ENCODE peak calls at places on chromosomes 5 and 9, in ten cellular contexts. Y, G, A, T, R, U, D, C, M and L are unnamed samples.

GRCh38 chr9:22008662-22009562 is at the start of gene CDKN2B:
- DNase-seq in Y (peak; percentile 97), G (peak; percentile 97), A (peak; percentile 94), T (peak; percentile 95), R (peak; percentile 95), U (peak; percentile 98), D (peak; percentile 72), C (peak; percentile 90), M (peak; percentile 96), L (peak; percentile 27)

GRCh38 chr9:75378036-75378435 is 289.7 kb downstream of the OSTF1 start:
- DNase-seq in Y (peak; percentile 68), G (peak; percentile 79), A (peak; percentile 42), T (peak; percentile 64), R (no peak), U (no peak), D (peak; percentile 28), C (no peak), M (no peak), L (no peak)

GRCh38 chr5:1152771-1153282 is 41.0 kb upstream of the SLC12A7 start:
- DNase-seq in Y (no peak), G (no peak), A (no peak), T (no peak), R (no peak), U (peak; percentile 38), D (no peak), C (no peak), M (no peak), L (no peak)

GRCh38 chr5:67106626-67107342 is 89.8 kb downstream of the CD180 start:
- DNase-seq in Y (no peak), G (no peak), A (no peak), T (no peak), R (no peak), U (no peak), D (no peak), C (no peak), M (no peak), L (no peak)

GRCh38 chr5:96220610-96221390 is 212.2 kb downstream of the PCSK1 start:
- DNase-seq in Y (peak; percentile 80), G (no peak), A (peak; percentile 90), T (no peak), R (no peak), U (no peak), D (no peak), C (no peak), M (no peak), L (no peak)

GRCh38 chr9:132546148-132547051 is 36.0 kb upstream of the BARHL1 start:
- DNase-seq in Y (peak; percentile 9), G (peak; percentile 60), A (peak; percentile 26), T (peak; percentile 29), R (peak; percentile 68), U (peak; percentile 75), D (no peak), C (no peak), M (no peak), L (no peak)

GRCh38 chr9:13002740-13003139 is 227.9 kb downstream of the LURAP1L start:
- DNase-seq in Y (no peak), G (no peak), A (no peak), T (no peak), R (no peak), U (no peak), D (no peak), C (no peak), M (no peak), L (no peak)

GRCh38 chr5:179227578-179228311 is 117.5 kb downstream of the ADAMTS2 start:
- DNase-seq in Y (no peak), G (no peak), A (peak; percentile 23), T (no peak), R (no peak), U (no peak), D (no peak), C (no peak), M (no peak), L (no peak)

GRCh38 chr5:87081511-87082372 is 185.9 kb upstream of the RASA1 start:
- DNase-seq in Y (no peak), G (no peak), A (no peak), T (no peak), R (no peak), U (no peak), D (no peak), C (peak; percentile 18), M (no peak), L (no peak)

GRCh38 chr5:10503997-10504761 is 59.7 kb upstream of the ANKRD33B start:
- DNase-seq in Y (no peak), G (no peak), A (no peak), T (no peak), R (no peak), U (no peak), D (no peak), C (no peak), M (no peak), L (no peak)

GRCh38 chr9:110283736-110284135 is 27.4 kb upstream of the TXN start:
- DNase-seq in Y (no peak), G (no peak), A (peak; percentile 19), T (no peak), R (no peak), U (no peak), D (no peak), C (no peak), M (no peak), L (no peak)

GRCh38 chr5:96861044-96861443 is 15.3 kb upstream of the ERAP2 start:
- DNase-seq in Y (no peak), G (no peak), A (no peak), T (no peak), R (peak; percentile 36), U (peak; percentile 22), D (no peak), C (no peak), M (no peak), L (no peak)

GRCh38 chr5:172910828-172911627 is 48.2 kb upstream of the RPL26L1 start:
- DNase-seq in Y (peak; percentile 90), G (peak; percentile 82), A (peak; percentile 70), T (peak; percentile 63), R (no peak), U (peak; percentile 31), D (peak; percentile 77), C (no peak), M (peak; percentile 69), L (no peak)

GRCh38 chr9:114434878-114435311 is 47.1 kb upstream of the AKNA start:
- DNase-seq in Y (peak; percentile 16), G (no peak), A (peak; percentile 23), T (no peak), R (peak; percentile 34), U (peak; percentile 62), D (no peak), C (peak; percentile 55), M (peak; percentile 57), L (no peak)

GRCh38 chr9:105132576-105132975 is 111.9 kb upstream of the SLC44A1 start:
- DNase-seq in Y (peak; percentile 82), G (no peak), A (peak; percentile 97), T (no peak), R (no peak), U (no peak), D (peak; percentile 80), C (no peak), M (peak; percentile 68), L (no peak)

GRCh38 chr9:76419782-76420380 is 25.7 kb upstream of the RFK start:
- DNase-seq in Y (no peak), G (no peak), A (no peak), T (no peak), R (no peak), U (peak; percentile 29), D (no peak), C (no peak), M (peak; percentile 21), L (no peak)

GRCh38 chr9:99385814-99386279 is 163.8 kb downstream of the SEC61B start:
- DNase-seq in Y (no peak), G (peak; percentile 56), A (peak; percentile 44), T (peak; percentile 37), R (no peak), U (no peak), D (no peak), C (no peak), M (no peak), L (no peak)

GRCh38 chr9:15543033-15543791 is 9.6 kb upstream of the CCDC171 start:
- DNase-seq in Y (no peak), G (no peak), A (no peak), T (no peak), R (no peak), U (no peak), D (no peak), C (no peak), M (no peak), L (no peak)

GRCh38 chr5:78899922-78900362 is 85.2 kb downstream of the ARSB start:
- DNase-seq in Y (peak; percentile 74), G (no peak), A (peak; percentile 55), T (no peak), R (no peak), U (peak; percentile 78), D (no peak), C (no peak), M (peak; percentile 32), L (no peak)

GRCh38 chr5:136655429-136655828 is 290.1 kb upstream of the TRPC7 start:
- DNase-seq in Y (no peak), G (no peak), A (peak; percentile 79), T (no peak), R (no peak), U (no peak), D (peak; percentile 52), C (no peak), M (peak; percentile 15), L (no peak)

GRCh38 chr5:72018158-72018803 is 89.0 kb upstream of the MAP1B start:
- DNase-seq in Y (peak; percentile 50), G (no peak), A (peak; percentile 40), T (peak; percentile 30), R (no peak), U (peak; percentile 67), D (peak; percentile 28), C (no peak), M (peak; percentile 21), L (no peak)

GRCh38 chr5:31581498-31582099 is 49.5 kb downstream of the C5orf22 start:
- DNase-seq in Y (peak; percentile 50), G (no peak), A (peak; percentile 27), T (no peak), R (no peak), U (peak; percentile 52), D (no peak), C (peak; percentile 36), M (no peak), L (no peak)

GRCh38 chr5:81855576-81855975 is 104.7 kb upstream of the SSBP2 start:
- DNase-seq in Y (no peak), G (no peak), A (no peak), T (no peak), R (no peak), U (no peak), D (no peak), C (no peak), M (no peak), L (no peak)

GRCh38 chr9:124786881-124787573 is 10.1 kb downstream of the OLFML2A start:
- DNase-seq in Y (no peak), G (no peak), A (no peak), T (no peak), R (no peak), U (no peak), D (no peak), C (no peak), M (no peak), L (no peak)

GRCh38 chr9:109419531-109419930 is 78.6 kb downstream of the PTPN3 start:
- DNase-seq in Y (no peak), G (no peak), A (no peak), T (no peak), R (no peak), U (no peak), D (no peak), C (no peak), M (no peak), L (no peak)

GRCh38 chr9:87405677-87406544 is 91.8 kb upstream of the DAPK1 start:
- DNase-seq in Y (peak; percentile 25), G (peak; percentile 43), A (no peak), T (no peak), R (no peak), U (no peak), D (no peak), C (no peak), M (no peak), L (no peak)

GRCh38 chr9:22214497-22215031 is 205.5 kb upstream of the CDKN2B start:
- DNase-seq in Y (peak; percentile 58), G (no peak), A (peak; percentile 51), T (no peak), R (no peak), U (no peak), D (no peak), C (no peak), M (no peak), L (no peak)

GRCh38 chr5:133381571-133382365 is 230.6 kb downstream of the FSTL4 start:
- DNase-seq in Y (no peak), G (no peak), A (no peak), T (no peak), R (no peak), U (no peak), D (no peak), C (no peak), M (no peak), L (no peak)